ENCODE peak calls at places on chromosomes 16 and 17, in eight cellular contexts. One of them, this sample, is unnamed.

GRCh38 chr17:50276588-50277356 is 2.5 kb downstream of the TMEM92 start:
- DNase-seq in prostate gland: no peak
- DNase-seq in KBM-7: no peak
- DNase-seq in bronchial epithelial cell: peak
- DNase-seq in suprapubic skin: no peak
- DNase-seq in ACHN: no peak
- DNase-seq in activated naive CD4-positive, alpha-beta T cell: no peak
- DNase-seq in Peyer's patch: no peak
- DNase-seq in this sample: no peak

GRCh38 chr16:12625716-12626115 is 178.0 kb downstream of the CPPED1 start:
- DNase-seq in suprapubic skin: no peak
- DNase-seq in ACHN: no peak
- DNase-seq in bronchial epithelial cell: no peak
- DNase-seq in Peyer's patch: no peak
- DNase-seq in activated naive CD4-positive, alpha-beta T cell: no peak
- DNase-seq in KBM-7: no peak
- DNase-seq in prostate gland: no peak
- DNase-seq in this sample: no peak

GRCh38 chr16:49980166-49980565 is 44.9 kb upstream of the CNEP1R1 start:
- DNase-seq in ACHN: peak
- DNase-seq in bronchial epithelial cell: no peak
- DNase-seq in KBM-7: no peak
- DNase-seq in prostate gland: no peak
- DNase-seq in activated naive CD4-positive, alpha-beta T cell: no peak
- DNase-seq in Peyer's patch: no peak
- DNase-seq in suprapubic skin: no peak
- DNase-seq in this sample: no peak

GRCh38 chr17:21280081-21280518 is 4.4 kb upstream of the MAP2K3 start:
- DNase-seq in ACHN: peak
- DNase-seq in bronchial epithelial cell: peak
- DNase-seq in KBM-7: peak
- DNase-seq in prostate gland: peak
- DNase-seq in activated naive CD4-positive, alpha-beta T cell: peak
- DNase-seq in suprapubic skin: no peak
- DNase-seq in Peyer's patch: peak
- DNase-seq in this sample: peak

GRCh38 chr17:72063262-72063661 is 57.6 kb upstream of the SOX9 start:
- DNase-seq in Peyer's patch: no peak
- DNase-seq in bronchial epithelial cell: no peak
- DNase-seq in suprapubic skin: no peak
- DNase-seq in prostate gland: no peak
- DNase-seq in activated naive CD4-positive, alpha-beta T cell: no peak
- DNase-seq in ACHN: no peak
- DNase-seq in KBM-7: no peak
- DNase-seq in this sample: no peak

GRCh38 chr17:35789044-35789443 is 6.4 kb downstream of the MMP28 start:
- DNase-seq in prostate gland: no peak
- DNase-seq in Peyer's patch: no peak
- DNase-seq in KBM-7: no peak
- DNase-seq in suprapubic skin: peak
- DNase-seq in ACHN: no peak
- DNase-seq in activated naive CD4-positive, alpha-beta T cell: no peak
- DNase-seq in bronchial epithelial cell: no peak
- DNase-seq in this sample: no peak

GRCh38 chr17:79888009-79888540 is 48.8 kb upstream of the CBX4 start:
- DNase-seq in prostate gland: no peak
- DNase-seq in ACHN: no peak
- DNase-seq in bronchial epithelial cell: no peak
- DNase-seq in activated naive CD4-positive, alpha-beta T cell: no peak
- DNase-seq in Peyer's patch: no peak
- DNase-seq in suprapubic skin: no peak
- DNase-seq in KBM-7: no peak
- DNase-seq in this sample: no peak

GRCh38 chr16:10597184-10597583 is 16.8 kb upstream of the EMP2 start:
- DNase-seq in ACHN: no peak
- DNase-seq in bronchial epithelial cell: no peak
- DNase-seq in prostate gland: no peak
- DNase-seq in activated naive CD4-positive, alpha-beta T cell: no peak
- DNase-seq in Peyer's patch: no peak
- DNase-seq in KBM-7: no peak
- DNase-seq in suprapubic skin: no peak
- DNase-seq in this sample: no peak

GRCh38 chr17:6507535-6507934 is 48.8 kb downstream of the PITPNM3 start:
- DNase-seq in ACHN: peak
- DNase-seq in suprapubic skin: peak
- DNase-seq in Peyer's patch: peak
- DNase-seq in activated naive CD4-positive, alpha-beta T cell: no peak
- DNase-seq in prostate gland: no peak
- DNase-seq in bronchial epithelial cell: peak
- DNase-seq in KBM-7: no peak
- DNase-seq in this sample: no peak

GRCh38 chr16:4945560-4946502 is 8.9 kb upstream of the PPL start:
- DNase-seq in suprapubic skin: peak
- DNase-seq in prostate gland: peak
- DNase-seq in Peyer's patch: no peak
- DNase-seq in bronchial epithelial cell: peak
- DNase-seq in KBM-7: no peak
- DNase-seq in ACHN: peak
- DNase-seq in activated naive CD4-positive, alpha-beta T cell: no peak
- DNase-seq in this sample: no peak

GRCh38 chr17:28394717-28395116 is 11.3 kb downstream of the SLC46A1 start:
- DNase-seq in Peyer's patch: no peak
- DNase-seq in KBM-7: no peak
- DNase-seq in prostate gland: no peak
- DNase-seq in bronchial epithelial cell: peak
- DNase-seq in activated naive CD4-positive, alpha-beta T cell: no peak
- DNase-seq in ACHN: peak
- DNase-seq in suprapubic skin: no peak
- DNase-seq in this sample: no peak

GRCh38 chr17:7846765-7847661 is 7.9 kb upstream of the TMEM88 start:
- DNase-seq in Peyer's patch: peak
- DNase-seq in ACHN: no peak
- DNase-seq in activated naive CD4-positive, alpha-beta T cell: no peak
- DNase-seq in KBM-7: no peak
- DNase-seq in suprapubic skin: peak
- DNase-seq in prostate gland: no peak
- DNase-seq in bronchial epithelial cell: no peak
- DNase-seq in this sample: no peak

GRCh38 chr16:4517812-4518211 is 20.8 kb downstream of the CDIP1 start:
- DNase-seq in bronchial epithelial cell: no peak
- DNase-seq in ACHN: peak
- DNase-seq in KBM-7: peak
- DNase-seq in prostate gland: no peak
- DNase-seq in suprapubic skin: no peak
- DNase-seq in activated naive CD4-positive, alpha-beta T cell: no peak
- DNase-seq in Peyer's patch: no peak
- DNase-seq in this sample: peak

GRCh38 chr17:16911141-16911937 is 60.6 kb downstream of the TNFRSF13B start:
- DNase-seq in activated naive CD4-positive, alpha-beta T cell: no peak
- DNase-seq in bronchial epithelial cell: no peak
- DNase-seq in prostate gland: no peak
- DNase-seq in KBM-7: no peak
- DNase-seq in ACHN: no peak
- DNase-seq in suprapubic skin: no peak
- DNase-seq in Peyer's patch: peak
- DNase-seq in this sample: no peak

GRCh38 chr16:28064706-28065249 is 1.3 kb upstream of the GSG1L start:
- DNase-seq in bronchial epithelial cell: no peak
- DNase-seq in activated naive CD4-positive, alpha-beta T cell: no peak
- DNase-seq in Peyer's patch: no peak
- DNase-seq in ACHN: no peak
- DNase-seq in prostate gland: no peak
- DNase-seq in KBM-7: no peak
- DNase-seq in suprapubic skin: no peak
- DNase-seq in this sample: no peak